ENCODE peak calls at places on chromosomes 5 and 9, in eight cellular contexts. One of them, this sample, is unnamed.

GRCh38 chr5:173477320-173478055 is 139.0 kb downstream of the BOD1 start:
- DNase-seq in amniotic stem cell: no peak
- DNase-seq in stimulated activated CD4-positive, alpha-beta T cell treated with anti-CD3 and anti-CD28 coated beads, Interleukin-15, amount 100 ng/mL, for 48 hours: no peak
- DNase-seq in germinal center: no peak
- DNase-seq in pons: no peak
- DNase-seq in posterior vena cava: peak
- DNase-seq in Right ventricle myocardium superior: no peak
- DNase-seq in activated CD4-positive, alpha-beta T cell treated with anti-CD3 and anti-CD28 coated beads for 48 hours: no peak
- DNase-seq in this sample: peak

GRCh38 chr5:10293907-10294662 is 13.6 kb downstream of the CMBL start:
- DNase-seq in amniotic stem cell: no peak
- DNase-seq in pons: no peak
- DNase-seq in activated CD4-positive, alpha-beta T cell treated with anti-CD3 and anti-CD28 coated beads for 48 hours: no peak
- DNase-seq in germinal center: no peak
- DNase-seq in Right ventricle myocardium superior: no peak
- DNase-seq in stimulated activated CD4-positive, alpha-beta T cell treated with anti-CD3 and anti-CD28 coated beads, Interleukin-15, amount 100 ng/mL, for 48 hours: no peak
- DNase-seq in posterior vena cava: peak
- DNase-seq in this sample: no peak

GRCh38 chr9:4855861-4856260 is 63.1 kb downstream of the RCL1 start:
- DNase-seq in posterior vena cava: no peak
- DNase-seq in pons: no peak
- DNase-seq in Right ventricle myocardium superior: no peak
- DNase-seq in activated CD4-positive, alpha-beta T cell treated with anti-CD3 and anti-CD28 coated beads for 48 hours: no peak
- DNase-seq in germinal center: no peak
- DNase-seq in stimulated activated CD4-positive, alpha-beta T cell treated with anti-CD3 and anti-CD28 coated beads, Interleukin-15, amount 100 ng/mL, for 48 hours: no peak
- DNase-seq in amniotic stem cell: peak
- DNase-seq in this sample: peak

GRCh38 chr5:5229405-5229804 is 89.3 kb downstream of the ADAMTS16 start:
- DNase-seq in germinal center: no peak
- DNase-seq in stimulated activated CD4-positive, alpha-beta T cell treated with anti-CD3 and anti-CD28 coated beads, Interleukin-15, amount 100 ng/mL, for 48 hours: no peak
- DNase-seq in pons: no peak
- DNase-seq in activated CD4-positive, alpha-beta T cell treated with anti-CD3 and anti-CD28 coated beads for 48 hours: no peak
- DNase-seq in Right ventricle myocardium superior: no peak
- DNase-seq in amniotic stem cell: no peak
- DNase-seq in posterior vena cava: no peak
- DNase-seq in this sample: no peak

GRCh38 chr5:81145329-81145728 is 87.8 kb upstream of the CKMT2 start:
- DNase-seq in posterior vena cava: no peak
- DNase-seq in Right ventricle myocardium superior: no peak
- DNase-seq in pons: no peak
- DNase-seq in stimulated activated CD4-positive, alpha-beta T cell treated with anti-CD3 and anti-CD28 coated beads, Interleukin-15, amount 100 ng/mL, for 48 hours: no peak
- DNase-seq in germinal center: no peak
- DNase-seq in activated CD4-positive, alpha-beta T cell treated with anti-CD3 and anti-CD28 coated beads for 48 hours: no peak
- DNase-seq in amniotic stem cell: no peak
- DNase-seq in this sample: no peak

GRCh38 chr5:179407191-179408175 is 62.2 kb upstream of the ADAMTS2 start:
- DNase-seq in amniotic stem cell: no peak
- DNase-seq in stimulated activated CD4-positive, alpha-beta T cell treated with anti-CD3 and anti-CD28 coated beads, Interleukin-15, amount 100 ng/mL, for 48 hours: no peak
- DNase-seq in pons: no peak
- DNase-seq in activated CD4-positive, alpha-beta T cell treated with anti-CD3 and anti-CD28 coated beads for 48 hours: no peak
- DNase-seq in germinal center: no peak
- DNase-seq in posterior vena cava: no peak
- DNase-seq in Right ventricle myocardium superior: peak
- DNase-seq in this sample: peak

GRCh38 chr5:1772634-1773033 is 27.0 kb downstream of the MRPL36 start:
- DNase-seq in activated CD4-positive, alpha-beta T cell treated with anti-CD3 and anti-CD28 coated beads for 48 hours: no peak
- DNase-seq in amniotic stem cell: no peak
- DNase-seq in posterior vena cava: no peak
- DNase-seq in germinal center: no peak
- DNase-seq in pons: no peak
- DNase-seq in Right ventricle myocardium superior: no peak
- DNase-seq in stimulated activated CD4-positive, alpha-beta T cell treated with anti-CD3 and anti-CD28 coated beads, Interleukin-15, amount 100 ng/mL, for 48 hours: no peak
- DNase-seq in this sample: peak

GRCh38 chr5:40594811-40595210 is 84.9 kb upstream of the PTGER4 start:
- DNase-seq in activated CD4-positive, alpha-beta T cell treated with anti-CD3 and anti-CD28 coated beads for 48 hours: no peak
- DNase-seq in stimulated activated CD4-positive, alpha-beta T cell treated with anti-CD3 and anti-CD28 coated beads, Interleukin-15, amount 100 ng/mL, for 48 hours: no peak
- DNase-seq in germinal center: no peak
- DNase-seq in amniotic stem cell: no peak
- DNase-seq in pons: no peak
- DNase-seq in posterior vena cava: no peak
- DNase-seq in Right ventricle myocardium superior: no peak
- DNase-seq in this sample: no peak

GRCh38 chr9:99307846-99308245 is 85.8 kb downstream of the SEC61B start:
- DNase-seq in germinal center: no peak
- DNase-seq in activated CD4-positive, alpha-beta T cell treated with anti-CD3 and anti-CD28 coated beads for 48 hours: no peak
- DNase-seq in Right ventricle myocardium superior: no peak
- DNase-seq in posterior vena cava: no peak
- DNase-seq in pons: no peak
- DNase-seq in stimulated activated CD4-positive, alpha-beta T cell treated with anti-CD3 and anti-CD28 coated beads, Interleukin-15, amount 100 ng/mL, for 48 hours: no peak
- DNase-seq in amniotic stem cell: no peak
- DNase-seq in this sample: no peak

GRCh38 chr5:134533115-134533815 is 7.8 kb downstream of the JADE2 start:
- DNase-seq in stimulated activated CD4-positive, alpha-beta T cell treated with anti-CD3 and anti-CD28 coated beads, Interleukin-15, amount 100 ng/mL, for 48 hours: no peak
- DNase-seq in activated CD4-positive, alpha-beta T cell treated with anti-CD3 and anti-CD28 coated beads for 48 hours: no peak
- DNase-seq in germinal center: no peak
- DNase-seq in Right ventricle myocardium superior: peak
- DNase-seq in posterior vena cava: peak
- DNase-seq in amniotic stem cell: no peak
- DNase-seq in pons: no peak
- DNase-seq in this sample: no peak

GRCh38 chr5:107630184-107630583 is 40.6 kb downstream of the EFNA5 start:
- DNase-seq in pons: no peak
- DNase-seq in Right ventricle myocardium superior: no peak
- DNase-seq in germinal center: no peak
- DNase-seq in stimulated activated CD4-positive, alpha-beta T cell treated with anti-CD3 and anti-CD28 coated beads, Interleukin-15, amount 100 ng/mL, for 48 hours: no peak
- DNase-seq in activated CD4-positive, alpha-beta T cell treated with anti-CD3 and anti-CD28 coated beads for 48 hours: no peak
- DNase-seq in posterior vena cava: no peak
- DNase-seq in amniotic stem cell: no peak
- DNase-seq in this sample: no peak

GRCh38 chr5:15711881-15712280 is 211.9 kb downstream of the FBXL7 start:
- DNase-seq in amniotic stem cell: no peak
- DNase-seq in Right ventricle myocardium superior: no peak
- DNase-seq in pons: no peak
- DNase-seq in germinal center: no peak
- DNase-seq in stimulated activated CD4-positive, alpha-beta T cell treated with anti-CD3 and anti-CD28 coated beads, Interleukin-15, amount 100 ng/mL, for 48 hours: no peak
- DNase-seq in activated CD4-positive, alpha-beta T cell treated with anti-CD3 and anti-CD28 coated beads for 48 hours: no peak
- DNase-seq in posterior vena cava: no peak
- DNase-seq in this sample: no peak

GRCh38 chr5:10144040-10144439 is 105.6 kb downstream of the ATPSCKMT start:
- DNase-seq in activated CD4-positive, alpha-beta T cell treated with anti-CD3 and anti-CD28 coated beads for 48 hours: no peak
- DNase-seq in stimulated activated CD4-positive, alpha-beta T cell treated with anti-CD3 and anti-CD28 coated beads, Interleukin-15, amount 100 ng/mL, for 48 hours: no peak
- DNase-seq in Right ventricle myocardium superior: no peak
- DNase-seq in posterior vena cava: no peak
- DNase-seq in germinal center: no peak
- DNase-seq in amniotic stem cell: no peak
- DNase-seq in pons: no peak
- DNase-seq in this sample: no peak

GRCh38 chr5:143140492-143141231 is 262.8 kb downstream of the NR3C1 start:
- DNase-seq in Right ventricle myocardium superior: no peak
- DNase-seq in amniotic stem cell: no peak
- DNase-seq in stimulated activated CD4-positive, alpha-beta T cell treated with anti-CD3 and anti-CD28 coated beads, Interleukin-15, amount 100 ng/mL, for 48 hours: no peak
- DNase-seq in posterior vena cava: no peak
- DNase-seq in activated CD4-positive, alpha-beta T cell treated with anti-CD3 and anti-CD28 coated beads for 48 hours: no peak
- DNase-seq in pons: no peak
- DNase-seq in germinal center: no peak
- DNase-seq in this sample: no peak

GRCh38 chr9:121778252-121779225 is 127.1 kb downstream of the DAB2IP start:
- DNase-seq in pons: peak
- DNase-seq in germinal center: no peak
- DNase-seq in Right ventricle myocardium superior: no peak
- DNase-seq in stimulated activated CD4-positive, alpha-beta T cell treated with anti-CD3 and anti-CD28 coated beads, Interleukin-15, amount 100 ng/mL, for 48 hours: no peak
- DNase-seq in posterior vena cava: no peak
- DNase-seq in amniotic stem cell: no peak
- DNase-seq in activated CD4-positive, alpha-beta T cell treated with anti-CD3 and anti-CD28 coated beads for 48 hours: no peak
- DNase-seq in this sample: no peak

GRCh38 chr5:102314328-102314727 is 18.2 kb upstream of the SLCO4C1 start:
- DNase-seq in posterior vena cava: no peak
- DNase-seq in germinal center: no peak
- DNase-seq in stimulated activated CD4-positive, alpha-beta T cell treated with anti-CD3 and anti-CD28 coated beads, Interleukin-15, amount 100 ng/mL, for 48 hours: no peak
- DNase-seq in pons: no peak
- DNase-seq in Right ventricle myocardium superior: no peak
- DNase-seq in activated CD4-positive, alpha-beta T cell treated with anti-CD3 and anti-CD28 coated beads for 48 hours: no peak
- DNase-seq in amniotic stem cell: no peak
- DNase-seq in this sample: no peak

GRCh38 chr9:135783540-135784245 is 81.7 kb downstream of the KCNT1 start:
- DNase-seq in germinal center: no peak
- DNase-seq in stimulated activated CD4-positive, alpha-beta T cell treated with anti-CD3 and anti-CD28 coated beads, Interleukin-15, amount 100 ng/mL, for 48 hours: no peak
- DNase-seq in Right ventricle myocardium superior: no peak
- DNase-seq in amniotic stem cell: no peak
- DNase-seq in activated CD4-positive, alpha-beta T cell treated with anti-CD3 and anti-CD28 coated beads for 48 hours: no peak
- DNase-seq in posterior vena cava: no peak
- DNase-seq in pons: no peak
- DNase-seq in this sample: no peak

GRCh38 chr9:4430492-4431261 is 59.6 kb upstream of the SLC1A1 start:
- DNase-seq in activated CD4-positive, alpha-beta T cell treated with anti-CD3 and anti-CD28 coated beads for 48 hours: no peak
- DNase-seq in pons: peak
- DNase-seq in Right ventricle myocardium superior: no peak
- DNase-seq in stimulated activated CD4-positive, alpha-beta T cell treated with anti-CD3 and anti-CD28 coated beads, Interleukin-15, amount 100 ng/mL, for 48 hours: no peak
- DNase-seq in amniotic stem cell: no peak
- DNase-seq in germinal center: peak
- DNase-seq in posterior vena cava: no peak
- DNase-seq in this sample: no peak

GRCh38 chr5:107402881-107403280 is 267.9 kb downstream of the EFNA5 start:
- DNase-seq in posterior vena cava: no peak
- DNase-seq in pons: no peak
- DNase-seq in amniotic stem cell: no peak
- DNase-seq in germinal center: no peak
- DNase-seq in stimulated activated CD4-positive, alpha-beta T cell treated with anti-CD3 and anti-CD28 coated beads, Interleukin-15, amount 100 ng/mL, for 48 hours: no peak
- DNase-seq in activated CD4-positive, alpha-beta T cell treated with anti-CD3 and anti-CD28 coated beads for 48 hours: no peak
- DNase-seq in Right ventricle myocardium superior: no peak
- DNase-seq in this sample: no peak

GRCh38 chr9:88660611-88661010 is 125.6 kb downstream of the NXNL2 start:
- DNase-seq in posterior vena cava: no peak
- DNase-seq in stimulated activated CD4-positive, alpha-beta T cell treated with anti-CD3 and anti-CD28 coated beads, Interleukin-15, amount 100 ng/mL, for 48 hours: no peak
- DNase-seq in pons: no peak
- DNase-seq in activated CD4-positive, alpha-beta T cell treated with anti-CD3 and anti-CD28 coated beads for 48 hours: peak
- DNase-seq in germinal center: no peak
- DNase-seq in Right ventricle myocardium superior: no peak
- DNase-seq in amniotic stem cell: no peak
- DNase-seq in this sample: peak

GRCh38 chr5:138903113-138903789 is 28.1 kb upstream of the LRRTM2 start:
- DNase-seq in posterior vena cava: no peak
- DNase-seq in amniotic stem cell: no peak
- DNase-seq in stimulated activated CD4-positive, alpha-beta T cell treated with anti-CD3 and anti-CD28 coated beads, Interleukin-15, amount 100 ng/mL, for 48 hours: no peak
- DNase-seq in Right ventricle myocardium superior: no peak
- DNase-seq in pons: no peak
- DNase-seq in activated CD4-positive, alpha-beta T cell treated with anti-CD3 and anti-CD28 coated beads for 48 hours: no peak
- DNase-seq in germinal center: no peak
- DNase-seq in this sample: no peak

GRCh38 chr5:174589599-174589998 is 134.8 kb upstream of the MSX2 start:
- DNase-seq in pons: no peak
- DNase-seq in amniotic stem cell: no peak
- DNase-seq in germinal center: no peak
- DNase-seq in activated CD4-positive, alpha-beta T cell treated with anti-CD3 and anti-CD28 coated beads for 48 hours: no peak
- DNase-seq in stimulated activated CD4-positive, alpha-beta T cell treated with anti-CD3 and anti-CD28 coated beads, Interleukin-15, amount 100 ng/mL, for 48 hours: no peak
- DNase-seq in posterior vena cava: no peak
- DNase-seq in Right ventricle myocardium superior: no peak
- DNase-seq in this sample: no peak

GRCh38 chr9:129885018-129885669 is 49.9 kb downstream of the USP20 start:
- DNase-seq in stimulated activated CD4-positive, alpha-beta T cell treated with anti-CD3 and anti-CD28 coated beads, Interleukin-15, amount 100 ng/mL, for 48 hours: no peak
- DNase-seq in activated CD4-positive, alpha-beta T cell treated with anti-CD3 and anti-CD28 coated beads for 48 hours: peak
- DNase-seq in posterior vena cava: peak
- DNase-seq in germinal center: no peak
- DNase-seq in pons: no peak
- DNase-seq in amniotic stem cell: no peak
- DNase-seq in Right ventricle myocardium superior: peak
- DNase-seq in this sample: no peak

GRCh38 chr9:88077071-88077617 is 61.1 kb downstream of the SPATA31C2 start:
- DNase-seq in pons: no peak
- DNase-seq in amniotic stem cell: no peak
- DNase-seq in posterior vena cava: no peak
- DNase-seq in activated CD4-positive, alpha-beta T cell treated with anti-CD3 and anti-CD28 coated beads for 48 hours: no peak
- DNase-seq in stimulated activated CD4-positive, alpha-beta T cell treated with anti-CD3 and anti-CD28 coated beads, Interleukin-15, amount 100 ng/mL, for 48 hours: no peak
- DNase-seq in Right ventricle myocardium superior: no peak
- DNase-seq in germinal center: no peak
- DNase-seq in this sample: no peak

GRCh38 chr9:136023401-136024225 is 62.4 kb upstream of the UBAC1 start:
- DNase-seq in amniotic stem cell: no peak
- DNase-seq in posterior vena cava: peak
- DNase-seq in germinal center: no peak
- DNase-seq in stimulated activated CD4-positive, alpha-beta T cell treated with anti-CD3 and anti-CD28 coated beads, Interleukin-15, amount 100 ng/mL, for 48 hours: no peak
- DNase-seq in pons: no peak
- DNase-seq in Right ventricle myocardium superior: peak
- DNase-seq in activated CD4-positive, alpha-beta T cell treated with anti-CD3 and anti-CD28 coated beads for 48 hours: no peak
- DNase-seq in this sample: no peak

GRCh38 chr9:117779760-117780159 is 75.6 kb downstream of the TLR4 start:
- DNase-seq in pons: no peak
- DNase-seq in activated CD4-positive, alpha-beta T cell treated with anti-CD3 and anti-CD28 coated beads for 48 hours: no peak
- DNase-seq in stimulated activated CD4-positive, alpha-beta T cell treated with anti-CD3 and anti-CD28 coated beads, Interleukin-15, amount 100 ng/mL, for 48 hours: no peak
- DNase-seq in germinal center: no peak
- DNase-seq in Right ventricle myocardium superior: no peak
- DNase-seq in amniotic stem cell: no peak
- DNase-seq in posterior vena cava: no peak
- DNase-seq in this sample: no peak

GRCh38 chr9:96419691-96419969 is 1.5 kb upstream of the ZNF367 start:
- DNase-seq in posterior vena cava: no peak
- DNase-seq in activated CD4-positive, alpha-beta T cell treated with anti-CD3 and anti-CD28 coated beads for 48 hours: no peak
- DNase-seq in stimulated activated CD4-positive, alpha-beta T cell treated with anti-CD3 and anti-CD28 coated beads, Interleukin-15, amount 100 ng/mL, for 48 hours: no peak
- DNase-seq in amniotic stem cell: no peak
- DNase-seq in pons: no peak
- DNase-seq in Right ventricle myocardium superior: no peak
- DNase-seq in germinal center: no peak
- DNase-seq in this sample: no peak

GRCh38 chr5:122788996-122789395 is 14.1 kb downstream of the SNX2 start:
- DNase-seq in amniotic stem cell: no peak
- DNase-seq in Right ventricle myocardium superior: no peak
- DNase-seq in pons: no peak
- DNase-seq in stimulated activated CD4-positive, alpha-beta T cell treated with anti-CD3 and anti-CD28 coated beads, Interleukin-15, amount 100 ng/mL, for 48 hours: no peak
- DNase-seq in germinal center: no peak
- DNase-seq in activated CD4-positive, alpha-beta T cell treated with anti-CD3 and anti-CD28 coated beads for 48 hours: no peak
- DNase-seq in posterior vena cava: no peak
- DNase-seq in this sample: no peak

GRCh38 chr5:55338092-55338613 is 30.4 kb downstream of the MTREX start:
- DNase-seq in posterior vena cava: no peak
- DNase-seq in amniotic stem cell: no peak
- DNase-seq in Right ventricle myocardium superior: no peak
- DNase-seq in stimulated activated CD4-positive, alpha-beta T cell treated with anti-CD3 and anti-CD28 coated beads, Interleukin-15, amount 100 ng/mL, for 48 hours: no peak
- DNase-seq in activated CD4-positive, alpha-beta T cell treated with anti-CD3 and anti-CD28 coated beads for 48 hours: no peak
- DNase-seq in germinal center: no peak
- DNase-seq in pons: no peak
- DNase-seq in this sample: no peak

GRCh38 chr5:58231041-58231440 is 228.8 kb downstream of the PLK2 start:
- DNase-seq in activated CD4-positive, alpha-beta T cell treated with anti-CD3 and anti-CD28 coated beads for 48 hours: no peak
- DNase-seq in germinal center: no peak
- DNase-seq in pons: no peak
- DNase-seq in Right ventricle myocardium superior: no peak
- DNase-seq in posterior vena cava: no peak
- DNase-seq in stimulated activated CD4-positive, alpha-beta T cell treated with anti-CD3 and anti-CD28 coated beads, Interleukin-15, amount 100 ng/mL, for 48 hours: no peak
- DNase-seq in amniotic stem cell: no peak
- DNase-seq in this sample: no peak

GRCh38 chr9:710951-711745 is 130.3 kb upstream of the DMRT1 start:
- DNase-seq in pons: no peak
- DNase-seq in stimulated activated CD4-positive, alpha-beta T cell treated with anti-CD3 and anti-CD28 coated beads, Interleukin-15, amount 100 ng/mL, for 48 hours: no peak
- DNase-seq in Right ventricle myocardium superior: no peak
- DNase-seq in activated CD4-positive, alpha-beta T cell treated with anti-CD3 and anti-CD28 coated beads for 48 hours: no peak
- DNase-seq in amniotic stem cell: no peak
- DNase-seq in germinal center: peak
- DNase-seq in posterior vena cava: no peak
- DNase-seq in this sample: no peak